ENCODE peak calls at places on chromosome 21, in ten cellular contexts. F, X, C, B, P, L, H, T, S and O are unnamed samples.
A peak's percentile ranks its signal among the peaks of the same experiment; 100 is the strongest.

GRCh38 chr21:32143222-32143939 is 135.5 kb downstream of the MIS18A start:
- DNase-seq in F (no peak), X (peak; percentile 67), C (no peak), B (no peak), P (peak; percentile 4), L (peak; percentile 37), H (no peak), T (no peak), S (no peak), O (peak; percentile 39)

GRCh38 chr21:33451634-33452071 is 28.1 kb downstream of the TMEM50B start:
- DNase-seq in F (no peak), X (peak; percentile 11), C (no peak), B (no peak), P (no peak), L (no peak), H (no peak), T (no peak), S (no peak), O (no peak)

GRCh38 chr21:20004353-20004752 is 993.9 kb upstream of the NCAM2 start:
- DNase-seq in F (no peak), X (no peak), C (no peak), B (no peak), P (no peak), L (no peak), H (no peak), T (no peak), S (no peak), O (no peak)

GRCh38 chr21:40881767-40882166 is 34.8 kb upstream of the DSCAM start:
- DNase-seq in F (no peak), X (peak; percentile 56), C (no peak), B (no peak), P (no peak), L (no peak), H (no peak), T (no peak), S (no peak), O (no peak)

GRCh38 chr21:21921410-21922232 is 923.4 kb downstream of the NCAM2 start:
- DNase-seq in F (no peak), X (no peak), C (peak; percentile 14), B (no peak), P (peak; percentile 10), L (no peak), H (no peak), T (no peak), S (no peak), O (peak; percentile 58)

GRCh38 chr21:34065015-34065414 is 8.4 kb upstream of the MRPS6 start:
- DNase-seq in F (no peak), X (no peak), C (no peak), B (no peak), P (no peak), L (no peak), H (no peak), T (no peak), S (no peak), O (no peak)

GRCh38 chr21:38795475-38795874 is 10.3 kb upstream of the ETS2 start:
- DNase-seq in F (no peak), X (no peak), C (no peak), B (no peak), P (no peak), L (no peak), H (no peak), T (no peak), S (no peak), O (no peak)

GRCh38 chr21:17391811-17392340 is 121.0 kb upstream of the CXADR start:
- DNase-seq in F (no peak), X (no peak), C (no peak), B (no peak), P (no peak), L (no peak), H (no peak), T (no peak), S (no peak), O (no peak)

GRCh38 chr21:16579538-16579937 is 849.8 kb downstream of the USP25 start:
- DNase-seq in F (no peak), X (no peak), C (no peak), B (no peak), P (peak; percentile 54), L (no peak), H (no peak), T (no peak), S (no peak), O (no peak)

GRCh38 chr21:32516729-32517649 is 68.3 kb downstream of the TCP10L start:
- DNase-seq in F (no peak), X (no peak), C (no peak), B (no peak), P (peak; percentile 99), L (peak; percentile 51), H (no peak), T (no peak), S (no peak), O (no peak)

GRCh38 chr21:31780944-31781343 is 49.0 kb upstream of the SCAF4 start:
- DNase-seq in F (no peak), X (no peak), C (no peak), B (no peak), P (no peak), L (no peak), H (no peak), T (no peak), S (peak; percentile 47), O (no peak)

DNA sequence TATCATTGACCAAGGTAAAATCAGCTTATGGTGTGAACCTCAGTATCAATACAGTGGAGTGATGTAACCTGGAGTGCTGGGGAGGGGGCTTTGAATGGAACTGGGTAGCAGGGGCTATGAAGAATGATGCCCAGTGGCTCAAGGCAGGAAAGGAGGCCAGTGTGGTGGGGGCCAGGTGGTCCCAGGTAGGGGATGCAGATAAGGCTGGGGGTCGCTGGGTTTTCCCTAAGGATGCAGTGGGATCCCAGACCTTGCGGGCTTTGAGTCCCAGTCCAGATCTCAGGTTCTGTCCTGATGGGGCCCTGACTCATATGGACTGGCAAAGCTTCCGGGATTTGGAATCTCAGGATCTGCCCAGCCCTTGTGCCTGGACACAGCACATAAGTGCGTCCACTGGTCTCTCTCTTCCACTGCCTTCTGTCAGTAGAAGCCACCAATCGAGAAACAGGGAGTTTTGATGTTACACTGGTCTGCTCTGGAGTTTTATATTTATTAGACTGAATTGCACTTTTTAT is 52.0 kb downstream of the S100B start:
- DNase-seq in F (no peak), X (no peak), C (peak; percentile 21), B (no peak), P (no peak), L (no peak), H (no peak), T (no peak), S (no peak), O (no peak)
- H3K36me3 ChIP-seq in F (peaks cover 2% of the 10 kb centered on the region), X (peaks cover 63% of the 10 kb centered on the region), C (peaks cover 8% of the 10 kb centered on the region), B (peaks cover 87% of the 10 kb centered on the region), P (peaks cover 22% of the 10 kb centered on the region), L (peaks cover 25% of the 10 kb centered on the region), H (no peaks in the 10 kb centered on the region), T (peaks cover 6% of the 10 kb centered on the region), S (peaks cover 6% of the 10 kb centered on the region), O (peaks cover 4% of the 10 kb centered on the region)

GRCh38 chr21:43287974-43288755 is 119.4 kb downstream of the CRYAA start:
- DNase-seq in F (no peak), X (no peak), C (no peak), B (no peak), P (no peak), L (no peak), H (no peak), T (peak; percentile 37), S (no peak), O (no peak)
- H3K36me3 ChIP-seq in F (no peaks in the 10 kb centered on the region), X (no peaks in the 10 kb centered on the region), C (no peaks in the 10 kb centered on the region), B (no peaks in the 10 kb centered on the region), P (no peaks in the 10 kb centered on the region), L (no peaks in the 10 kb centered on the region), H (no peaks in the 10 kb centered on the region), T (no peaks in the 10 kb centered on the region), S (no peaks in the 10 kb centered on the region), O (no peaks in the 10 kb centered on the region)

GRCh38 chr21:44857127-44857892 is 16.2 kb downstream of the PTTG1IP start:
- DNase-seq in F (no peak), X (no peak), C (no peak), B (no peak), P (no peak), L (no peak), H (no peak), T (no peak), S (no peak), O (no peak)
- H3K36me3 ChIP-seq in F (peaks cover 5% of the 10 kb centered on the region), X (peaks cover 78% of the 10 kb centered on the region), C (peaks cover 25% of the 10 kb centered on the region), B (peaks cover 57% of the 10 kb centered on the region), P (peaks cover 19% of the 10 kb centered on the region), L (peaks cover 37% of the 10 kb centered on the region), H (peaks cover 12% of the 10 kb centered on the region), T (peaks cover 15% of the 10 kb centered on the region), S (peaks cover 32% of the 10 kb centered on the region), O (no peaks in the 10 kb centered on the region)

GRCh38 chr21:28975401-28975800 is 17.3 kb downstream of the LTN1 start:
- DNase-seq in F (no peak), X (no peak), C (no peak), B (no peak), P (no peak), L (peak; percentile 88), H (no peak), T (no peak), S (no peak), O (no peak)

GRCh38 chr21:28974531-28975227 is 18.0 kb downstream of the LTN1 start:
- DNase-seq in F (no peak), X (no peak), C (no peak), B (no peak), P (no peak), L (no peak), H (no peak), T (no peak), S (no peak), O (no peak)

GRCh38 chr21:28982637-28983036 is 10.0 kb downstream of the LTN1 start:
- DNase-seq in F (no peak), X (no peak), C (no peak), B (no peak), P (no peak), L (no peak), H (no peak), T (no peak), S (no peak), O (no peak)

GRCh38 chr21:28979092-28979491 is 13.6 kb downstream of the LTN1 start:
- DNase-seq in F (no peak), X (no peak), C (no peak), B (no peak), P (no peak), L (no peak), H (no peak), T (no peak), S (no peak), O (no peak)
- H3K36me3 ChIP-seq in F (peaks cover 1% of the 10 kb centered on the region), X (peaks cover 60% of the 10 kb centered on the region), C (peaks cover 4% of the 10 kb centered on the region), B (peaks cover 66% of the 10 kb centered on the region), P (peaks cover 22% of the 10 kb centered on the region), L (peaks cover 1% of the 10 kb centered on the region), H (peaks cover 7% of the 10 kb centered on the region), T (peaks cover 13% of the 10 kb centered on the region), S (peaks cover 22% of the 10 kb centered on the region), O (no peaks in the 10 kb centered on the region)

GRCh38 chr21:44352253-44352860 is 1.1 kb upstream of the TRPM2 start:
- DNase-seq in F (no peak), X (no peak), C (peak; percentile 36), B (no peak), P (no peak), L (no peak), H (no peak), T (no peak), S (no peak), O (no peak)
- H3K36me3 ChIP-seq in F (no peaks in the 10 kb centered on the region), X (no peaks in the 10 kb centered on the region), C (no peaks in the 10 kb centered on the region), B (no peaks in the 10 kb centered on the region), P (no peaks in the 10 kb centered on the region), L (no peaks in the 10 kb centered on the region), H (no peaks in the 10 kb centered on the region), T (no peaks in the 10 kb centered on the region), S (no peaks in the 10 kb centered on the region), O (no peaks in the 10 kb centered on the region)